ENCODE peak calls at places on chromosomes 11 and 22, in five cellular contexts. L is kidney tubule cell; X is M059J; Q is activated effector memory CD4-positive, alpha-beta T cell treated with Interleukin-2 at 50 U/mL for 16 hours; G is vagina. A is an unnamed sample.

GRCh38 chr22:17638182-17638431 is 450 bp upstream of the BCL2L13 start:
- DNase-seq in X (no peak), L (no peak), G (no peak), Q (no peak), A (no peak)

GRCh38 chr22:43345761-43346261 is 2.6 kb upstream of the SCUBE1 start:
- DNase-seq in L (no peak), X (peak), G (no peak), Q (no peak), A (no peak)

GRCh38 chr11:44286268-44286880 is 23.6 kb downstream of the ALX4 start:
- DNase-seq in G (no peak), X (peak), Q (peak), L (peak), A (peak)

GRCh38 chr22:30809086-30809485 is 114.4 kb downstream of the OSBP2 start:
- DNase-seq in L (peak), Q (no peak), G (no peak), X (peak), A (peak)

GRCh38 chr11:9065614-9066431 is 25.6 kb downstream of the SCUBE2 start:
- DNase-seq in X (no peak), Q (no peak), G (no peak), L (no peak), A (no peak)

GRCh38 chr22:24341657-24342056 is 71.0 kb downstream of the SPECC1L start:
- DNase-seq in Q (no peak), L (no peak), X (no peak), G (no peak), A (no peak)

GRCh38 chr11:75084883-75085282 is 11.8 kb downstream of the OR2AT4 start:
- DNase-seq in Q (no peak), L (no peak), G (no peak), X (no peak), A (no peak)

GRCh38 chr22:24117942-24118341 is 63.3 kb upstream of the SUSD2 start:
- DNase-seq in Q (no peak), G (no peak), L (no peak), X (no peak), A (no peak)

GRCh38 chr11:84890706-84891105 is 736.4 kb downstream of the DLG2 start:
- DNase-seq in G (no peak), X (no peak), L (peak), Q (no peak), A (no peak)

GRCh38 chr11:9264381-9265210 is 554 bp downstream of the DENND5A start:
- DNase-seq in Q (no peak), G (peak), L (peak), X (peak), A (peak)

GRCh38 chr22:32494971-32495370 is 20.4 kb downstream of the FBXO7 start:
- DNase-seq in G (no peak), L (no peak), Q (no peak), X (no peak), A (no peak)

GRCh38 chr11:28606930-28607329 is 498.7 kb downstream of the METTL15 start:
- DNase-seq in G (peak), X (peak), L (peak), Q (no peak), A (peak)

GRCh38 chr11:7573193-7573557 is 59.4 kb downstream of the PPFIBP2 start:
- DNase-seq in L (no peak), Q (no peak), X (no peak), G (no peak), A (no peak)

GRCh38 chr22:46961591-46962290 is 199.3 kb downstream of the TBC1D22A start:
- DNase-seq in L (no peak), Q (no peak), G (no peak), X (no peak), A (no peak)

GRCh38 chr11:102883132-102883531 is 8.3 kb upstream of the MMP12 start:
- DNase-seq in G (no peak), L (peak), Q (no peak), X (peak), A (peak)

GRCh38 chr22:47191630-47192105 is 429.2 kb downstream of the TBC1D22A start:
- DNase-seq in G (no peak), L (no peak), Q (no peak), X (no peak), A (no peak)

GRCh38 chr11:113240389-113240788 is 74.0 kb upstream of the TTC12 start:
- DNase-seq in Q (no peak), L (no peak), X (no peak), G (no peak), A (no peak)

GRCh38 chr22:16789860-16790493 is 35.2 kb downstream of the XKR3 start:
- DNase-seq in X (no peak), G (no peak), Q (no peak), L (no peak), A (no peak)

GRCh38 chr22:24994070-24994763 is 41.7 kb downstream of the KIAA1671 start:
- DNase-seq in Q (no peak), G (no peak), X (peak), L (peak), A (peak)

A was measured in HT1080.